ENCODE peak calls at places on chromosomes 16 and 17, in five cellular contexts. C, F, Y, K and B are unnamed samples.

GRCh38 chr17:35731239-35731931 is at the start of gene RASL10B:
- DNase-seq in Y (no peak), F (peak; percentile 57), K (no peak), C (peak; percentile 62), B (peak; percentile 86)

GRCh38 chr17:37770631-37771518 is 26.0 kb upstream of the HNF1B start:
- DNase-seq in C (peak; percentile 61), F (peak; percentile 10), K (peak; percentile 27), Y (no peak), B (peak; percentile 78)

GRCh38 chr17:2965621-2966275 is 97.7 kb downstream of the OR1D5 start:
- DNase-seq in Y (no peak), F (no peak), C (no peak), K (peak; percentile 59), B (no peak)

GRCh38 chr16:87844374-87844733 is 25.0 kb downstream of the SLC7A5 start:
- DNase-seq in K (peak; percentile 36), Y (no peak), C (no peak), F (no peak), B (peak; percentile 83)

GRCh38 chr17:77957869-77958715 is at the start of gene TNRC6C:
- DNase-seq in C (peak; percentile 98), Y (peak; percentile 100), K (peak; percentile 97), F (peak; percentile 100), B (peak; percentile 100)

GRCh38 chr17:41666336-41666680 is 22.4 kb upstream of the EIF1 start:
- DNase-seq in C (no peak), K (peak; percentile 49), Y (no peak), F (peak; percentile 55), B (no peak)

GRCh38 chr17:3043737-3044365 is 19.6 kb downstream of the OR1D5 start:
- DNase-seq in Y (no peak), F (no peak), K (no peak), C (no peak), B (no peak)

GRCh38 chr16:3652373-3653037 is 2.0 kb upstream of the DNASE1 start:
- DNase-seq in F (no peak), C (no peak), K (no peak), Y (peak; percentile 65), B (no peak)

GRCh38 chr17:1147664-1148063 is 32.1 kb downstream of the ABR start:
- DNase-seq in F (no peak), Y (no peak), C (peak; percentile 56), K (peak; percentile 49), B (peak; percentile 73)

GRCh38 chr17:60079401-60079861 is 710 bp upstream of the HEATR6 start:
- DNase-seq in K (peak; percentile 6), C (no peak), F (no peak), Y (no peak), B (no peak)

GRCh38 chr16:30444231-30445148 is 1.2 kb downstream of the SEPHS2 start:
- DNase-seq in K (no peak), C (no peak), F (no peak), Y (no peak), B (no peak)

GRCh38 chr17:72372185-72372584 is 251.4 kb downstream of the SOX9 start:
- DNase-seq in F (no peak), Y (no peak), C (no peak), K (peak; percentile 42), B (no peak)

GRCh38 chr16:72247821-72248253 is 75.9 kb upstream of the PMFBP1 start:
- DNase-seq in K (peak; percentile 61), C (no peak), Y (no peak), F (no peak), B (no peak)

GRCh38 chr17:74957935-74958549 is 14.5 kb downstream of the HID1 start:
- DNase-seq in F (peak; percentile 88), Y (peak; percentile 89), C (peak; percentile 98), K (peak; percentile 6), B (peak; percentile 97)

GRCh38 chr16:66418165-66418962 is 8.7 kb upstream of the BEAN1 start:
- DNase-seq in C (no peak), Y (no peak), F (no peak), K (no peak), B (no peak)

GRCh38 chr17:82334622-82335394 is 1.2 kb upstream of the SECTM1 start:
- DNase-seq in K (no peak), Y (no peak), F (no peak), C (no peak), B (no peak)

GRCh38 chr17:82333279-82334171 is at the start of gene SECTM1:
- DNase-seq in F (peak; percentile 26), K (no peak), C (no peak), Y (no peak), B (peak; percentile 39)

GRCh38 chr17:82331345-82331939 is 2.1 kb downstream of the SECTM1 start:
- DNase-seq in F (no peak), K (no peak), C (no peak), Y (no peak), B (no peak)

GRCh38 chr17:82334204-82334621 is 647 bp upstream of the SECTM1 start:
- DNase-seq in C (no peak), F (no peak), K (no peak), Y (no peak), B (no peak)

DNA sequence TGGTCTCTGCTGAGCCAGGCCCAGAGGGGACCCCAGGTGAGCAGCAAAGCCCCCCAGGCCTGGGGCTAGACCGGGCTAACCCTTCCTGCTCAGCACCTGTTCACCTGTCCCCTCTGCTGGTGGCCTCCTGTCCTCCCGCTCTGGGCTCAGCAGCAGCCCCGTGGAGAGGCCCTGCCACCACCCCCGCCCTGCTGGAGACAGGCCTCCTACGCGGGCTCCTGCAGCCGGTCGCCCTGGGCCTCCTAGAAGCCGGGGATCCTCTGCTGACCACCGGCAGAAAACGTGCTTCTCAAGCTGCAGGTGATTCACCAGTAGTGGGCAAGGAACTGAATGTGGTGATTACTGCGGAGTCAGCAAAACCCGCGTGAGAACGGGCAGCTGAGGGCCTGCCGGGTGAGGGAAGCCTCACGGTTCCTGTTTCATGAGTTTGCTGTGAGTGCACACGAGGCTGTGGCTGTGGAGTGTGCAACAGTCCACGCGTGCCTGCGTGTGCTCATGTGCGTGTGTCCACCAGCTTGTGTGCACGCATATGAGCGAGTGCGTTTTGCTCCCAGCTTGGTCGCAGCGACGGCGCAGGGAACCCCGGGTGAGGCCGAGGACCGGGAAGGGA is 792 bp downstream of the SECTM1 start:
- DNase-seq in F (peak; percentile 28), Y (no peak), C (no peak), K (peak; percentile 54), B (peak; percentile 40)
- TF ChIP-seq CTCF in F (no peak), Y (no peak), C (no peak), K (no peak), B (no peak)

GRCh38 chr17:63694974-63695773 is 4.8 kb downstream of the LIMD2 start:
- DNase-seq in Y (no peak), K (no peak), F (peak; percentile 39), C (no peak), B (peak; percentile 31)

GRCh38 chr17:63695889-63696288 is 4.0 kb downstream of the LIMD2 start:
- DNase-seq in C (no peak), K (no peak), F (peak; percentile 38), Y (no peak), B (no peak)

GRCh38 chr17:63698381-63698885 is 1.5 kb downstream of the LIMD2 start:
- DNase-seq in K (no peak), Y (no peak), F (peak; percentile 42), C (no peak), B (no peak)

GRCh38 chr17:63697341-63698286 is 2.3 kb downstream of the LIMD2 start:
- DNase-seq in C (no peak), K (no peak), F (peak; percentile 87), Y (no peak), B (peak; percentile 55)

GRCh38 chr17:63696381-63696961 is 3.5 kb downstream of the LIMD2 start:
- DNase-seq in Y (no peak), F (peak; percentile 58), K (no peak), C (no peak), B (no peak)
- TF ChIP-seq CTCF in Y (no peak), F (peak; percentile 42), K (no peak), C (peak; percentile 50), B (peak; percentile 62)

DNA sequence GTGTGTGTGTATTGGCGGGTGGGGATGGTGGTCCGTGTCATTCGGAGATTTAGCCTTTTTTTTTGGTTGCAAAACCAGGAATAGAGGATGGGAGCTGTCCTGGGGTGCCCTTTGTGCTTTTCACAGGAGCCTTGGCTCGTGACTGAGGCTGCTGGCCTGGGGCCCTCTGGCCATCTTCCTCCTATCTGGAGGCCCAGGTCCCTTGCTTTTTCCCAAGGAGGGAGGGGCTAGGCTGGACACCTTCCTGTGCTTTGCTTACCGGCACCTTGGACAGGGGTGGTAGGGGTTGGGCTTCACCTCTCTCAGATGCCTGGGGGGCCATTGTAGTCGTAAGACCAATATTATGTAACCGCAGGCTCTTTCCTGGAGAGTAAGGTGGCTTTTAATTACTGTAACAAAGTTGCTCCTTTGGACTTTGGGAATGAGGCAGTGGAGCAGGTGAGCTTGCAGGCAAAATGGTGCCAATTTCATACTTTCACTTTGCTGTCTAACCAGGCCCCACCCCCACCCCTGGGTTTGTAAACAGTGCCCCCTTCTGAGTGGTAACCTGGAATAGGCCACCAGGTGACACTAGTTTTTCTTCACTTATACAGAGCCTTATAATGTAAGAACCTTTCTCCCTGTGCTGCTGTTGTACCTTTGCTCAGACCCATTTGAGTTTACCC is 1.2 kb downstream of the DYNLL2 start:
- DNase-seq in C (no peak), Y (no peak), F (peak; percentile 46), K (no peak), B (no peak)
- TF ChIP-seq CTCF in C (peak; percentile 54), Y (no peak), F (no peak), K (no peak), B (no peak)

DNA sequence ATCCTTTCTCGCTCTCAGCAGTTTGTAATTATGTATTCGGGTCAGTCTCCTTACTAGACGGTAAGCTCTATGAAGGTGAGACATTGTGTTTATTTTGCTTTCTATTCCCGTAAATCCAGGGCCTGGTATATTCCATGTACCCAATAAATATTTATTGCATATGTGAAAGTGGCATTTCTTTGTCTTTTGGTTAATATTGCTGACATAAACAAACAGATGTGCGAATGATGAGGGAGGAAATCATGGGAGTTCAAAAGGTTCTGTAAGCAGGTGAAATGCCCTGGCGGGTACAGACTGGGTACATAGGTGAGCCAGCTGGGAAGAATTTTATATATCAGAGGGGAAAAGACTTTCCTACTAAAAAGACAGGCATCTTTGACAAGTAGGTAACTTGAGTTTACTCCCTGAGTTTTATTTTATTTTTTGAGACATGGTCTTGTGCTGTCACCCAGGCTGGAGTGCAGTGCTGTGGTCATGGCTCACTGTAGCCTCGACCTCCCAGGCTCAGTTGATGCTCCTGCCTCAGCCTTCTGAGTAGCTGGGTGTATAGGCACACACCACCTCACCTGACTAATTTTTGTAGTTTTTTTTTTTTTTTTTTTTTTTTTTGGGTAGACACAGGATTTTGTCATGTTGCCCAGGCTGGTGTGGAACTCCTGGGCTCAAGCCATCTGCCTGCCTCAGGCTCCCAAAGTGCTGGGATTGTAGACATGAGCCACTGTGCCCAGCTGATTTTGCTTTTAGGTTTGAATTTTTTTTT is 5.7 kb upstream of the METTL9 start:
- DNase-seq in K (no peak), Y (no peak), F (no peak), C (no peak), B (no peak)
- TF ChIP-seq CTCF in K (no peak), Y (no peak), F (no peak), C (no peak), B (no peak)

DNA sequence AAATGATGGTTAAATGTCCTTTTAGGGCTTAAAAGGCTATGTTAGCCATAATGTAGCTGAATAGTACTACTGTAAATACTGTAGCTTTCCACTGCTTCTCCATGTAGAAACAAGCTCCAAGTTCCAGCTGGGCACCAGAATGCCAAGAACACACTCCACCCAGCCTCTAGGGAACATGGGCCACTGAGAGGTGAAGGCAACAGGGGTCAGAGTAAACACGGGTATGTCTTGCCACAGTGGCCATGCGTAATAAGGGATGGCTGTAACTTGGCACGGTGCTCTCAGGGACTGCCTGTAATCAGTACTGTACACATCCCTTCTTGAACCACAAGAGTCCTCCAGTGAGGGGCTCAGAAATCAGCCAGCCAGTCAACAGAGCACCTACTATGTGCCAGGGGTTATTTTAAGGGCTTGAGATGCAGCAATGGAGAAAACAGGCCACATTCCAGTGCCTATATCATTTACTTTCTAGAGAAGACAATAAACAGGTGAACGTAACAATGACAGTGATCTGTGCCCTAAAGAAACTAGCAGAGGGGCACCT is 10.8 kb downstream of the LRRC59 start:
- DNase-seq in C (no peak), Y (no peak), K (no peak), F (no peak), B (no peak)
- TF ChIP-seq CTCF in C (no peak), Y (no peak), K (no peak), F (no peak), B (no peak)